ENCODE peak calls at places on chromosome X, in five cellular contexts. S, I, V, L and J are unnamed samples.

GRCh38 chrX:136735604-136736003 is 45.1 kb downstream of the ARHGEF6 start:
- DNase-seq in S (no peak), I (no peak), V (no peak), L (no peak), J (no peak)

GRCh38 chrX:30156009-30156408 is 59.4 kb upstream of the MAGEB2 start:
- DNase-seq in S (no peak), I (no peak), V (no peak), L (no peak), J (no peak)

GRCh38 chrX:129726307-129727111 is 12.3 kb upstream of the XPNPEP2 start:
- DNase-seq in S (peak), I (peak), V (peak), L (peak), J (no peak)

GRCh38 chrX:153628665-153629064 is 18.3 kb upstream of the DUSP9 start:
- DNase-seq in S (no peak), I (peak), V (no peak), L (no peak), J (no peak)

GRCh38 chrX:74371399-74371798 is 49.9 kb upstream of the SLC16A2 start:
- DNase-seq in S (no peak), I (no peak), V (no peak), L (no peak), J (no peak)

GRCh38 chrX:3815896-3816664 is 102.6 kb upstream of the PRKX start:
- DNase-seq in S (peak), I (peak), V (peak), L (no peak), J (peak)

GRCh38 chrX:23888887-23889501 is 18.7 kb downstream of the APOO start:
- DNase-seq in S (no peak), I (no peak), V (no peak), L (no peak), J (no peak)

GRCh38 chrX:36431819-36432218 is 512.3 kb downstream of the CFAP47 start:
- DNase-seq in S (no peak), I (no peak), V (no peak), L (peak), J (no peak)

GRCh38 chrX:96407043-96407442 is 277.6 kb upstream of the DIAPH2 start:
- DNase-seq in S (no peak), I (peak), V (no peak), L (no peak), J (no peak)

GRCh38 chrX:117743469-117744251 is 372.9 kb downstream of the KLHL13 start:
- DNase-seq in S (no peak), I (no peak), V (no peak), L (no peak), J (no peak)

GRCh38 chrX:154597221-154597620 is 12.3 kb downstream of the CTAG1A start:
- DNase-seq in S (peak), I (no peak), V (no peak), L (no peak), J (no peak)

GRCh38 chrX:40878821-40879571 is 143.7 kb upstream of the MED14 start:
- DNase-seq in S (no peak), I (no peak), V (no peak), L (no peak), J (no peak)

GRCh38 chrX:48854898-48855297 is 19.5 kb upstream of the PCSK1N start:
- DNase-seq in S (no peak), I (no peak), V (no peak), L (no peak), J (no peak)

GRCh38 chrX:149121526-149121925 is 383.6 kb downstream of the IDS start:
- DNase-seq in S (no peak), I (no peak), V (no peak), L (no peak), J (no peak)

GRCh38 chrX:68599256-68600152 is 48.0 kb upstream of the STARD8 start:
- DNase-seq in S (no peak), I (no peak), V (no peak), L (no peak), J (no peak)

GRCh38 chrX:135973025-135973547 is 702 bp downstream of the MMGT1 start:
- DNase-seq in S (no peak), I (no peak), V (peak), L (no peak), J (no peak)

GRCh38 chrX:109635151-109635550 is 10.2 kb upstream of the KCNE5 start:
- DNase-seq in S (no peak), I (no peak), V (no peak), L (no peak), J (no peak)

GRCh38 chrX:10050481-10050880 is 83.3 kb downstream of the CLDN34 start:
- DNase-seq in S (peak), I (no peak), V (no peak), L (peak), J (no peak)

GRCh38 chrX:120568609-120569008 is 7.8 kb upstream of the CUL4B start:
- DNase-seq in S (no peak), I (no peak), V (no peak), L (no peak), J (no peak)

GRCh38 chrX:153444333-153445011 is 1.4 kb downstream of the TREX2 start:
- DNase-seq in S (no peak), I (peak), V (peak), L (no peak), J (no peak)

GRCh38 chrX:22650691-22651090 is 349.1 kb upstream of the DDX53 start:
- DNase-seq in S (no peak), I (no peak), V (no peak), L (no peak), J (no peak)

GRCh38 chrX:2967012-2967411 is 37.9 kb upstream of the ARSD start:
- DNase-seq in S (no peak), I (no peak), V (no peak), L (no peak), J (no peak)

GRCh38 chrX:152926279-152926678 is 28.4 kb downstream of the ZNF185 start:
- DNase-seq in S (no peak), I (peak), V (peak), L (peak), J (no peak)

GRCh38 chrX:27966492-27966891 is 14.8 kb downstream of the DCAF8L1 start:
- DNase-seq in S (no peak), I (no peak), V (no peak), L (no peak), J (no peak)

GRCh38 chrX:22627576-22627975 is 354.9 kb downstream of the CBLL2 start:
- DNase-seq in S (no peak), I (no peak), V (peak), L (no peak), J (no peak)